ENCODE peak calls at places on chromosome 10, in six cellular contexts. One of them, this sample, is unnamed. For H3K4me1 and H3K27me3, the result is how much of the 10 kb centered on the place peaks cover.

GRCh38 chr10:78454123-78454645 is 420.5 kb downstream of the RPS24 start:
- DNase-seq in left ventricle myocardium inferior: no peak
- DNase-seq in tibial artery: no peak
- DNase-seq in Peyer's patch: no peak
- DNase-seq in colonic mucosa: no peak
- DNase-seq in thyroid gland: no peak
- DNase-seq in this sample: no peak

GRCh38 chr10:119111968-119112515 is 8.1 kb downstream of the DENND10 start:
- DNase-seq in left ventricle myocardium inferior: no peak
- DNase-seq in tibial artery: no peak
- DNase-seq in Peyer's patch: no peak
- DNase-seq in colonic mucosa: no peak
- DNase-seq in thyroid gland: no peak
- DNase-seq in this sample: peak

GRCh38 chr10:108362306-108362705 is 1197.8 kb upstream of the SORCS1 start:
- DNase-seq in left ventricle myocardium inferior: no peak
- DNase-seq in tibial artery: no peak
- DNase-seq in Peyer's patch: no peak
- DNase-seq in colonic mucosa: no peak
- DNase-seq in thyroid gland: no peak
- DNase-seq in this sample: no peak

GRCh38 chr10:86500846-86501245 is 20.7 kb downstream of the WAPL start:
- DNase-seq in left ventricle myocardium inferior: no peak
- DNase-seq in tibial artery: no peak
- DNase-seq in Peyer's patch: no peak
- DNase-seq in colonic mucosa: no peak
- DNase-seq in thyroid gland: no peak
- DNase-seq in this sample: peak

GRCh38 chr10:57015595-57016303 is 654.7 kb upstream of the ZWINT start:
- DNase-seq in left ventricle myocardium inferior: no peak
- DNase-seq in tibial artery: no peak
- DNase-seq in Peyer's patch: no peak
- DNase-seq in colonic mucosa: no peak
- DNase-seq in thyroid gland: peak
- DNase-seq in this sample: no peak

GRCh38 chr10:37263304-37263703 is 137.9 kb downstream of the ANKRD30A start:
- DNase-seq in left ventricle myocardium inferior: no peak
- DNase-seq in tibial artery: no peak
- DNase-seq in Peyer's patch: no peak
- DNase-seq in colonic mucosa: no peak
- DNase-seq in thyroid gland: no peak
- DNase-seq in this sample: no peak

GRCh38 chr10:90859321-90859751 is 1.5 kb upstream of the HTR7 start:
- DNase-seq in left ventricle myocardium inferior: no peak
- DNase-seq in tibial artery: no peak
- DNase-seq in Peyer's patch: no peak
- DNase-seq in colonic mucosa: no peak
- DNase-seq in thyroid gland: no peak
- DNase-seq in this sample: peak

GRCh38 chr10:69721690-69722310 is 79.9 kb upstream of the COL13A1 start:
- DNase-seq in left ventricle myocardium inferior: peak
- DNase-seq in tibial artery: no peak
- DNase-seq in Peyer's patch: no peak
- DNase-seq in colonic mucosa: no peak
- DNase-seq in thyroid gland: peak
- DNase-seq in this sample: no peak

GRCh38 chr10:71767420-71768035 is 5.8 kb downstream of the VSIR start:
- DNase-seq in left ventricle myocardium inferior: peak
- DNase-seq in tibial artery: no peak
- DNase-seq in Peyer's patch: peak
- DNase-seq in colonic mucosa: peak
- DNase-seq in thyroid gland: no peak
- DNase-seq in this sample: peak

GRCh38 chr10:96857613-96858012 is 25.5 kb downstream of the LCOR start:
- DNase-seq in left ventricle myocardium inferior: no peak
- DNase-seq in tibial artery: no peak
- DNase-seq in Peyer's patch: no peak
- DNase-seq in colonic mucosa: no peak
- DNase-seq in thyroid gland: no peak
- DNase-seq in this sample: peak

GRCh38 chr10:4111593-4111992 is 326.6 kb upstream of the KLF6 start:
- DNase-seq in left ventricle myocardium inferior: no peak
- DNase-seq in tibial artery: no peak
- DNase-seq in Peyer's patch: no peak
- DNase-seq in colonic mucosa: no peak
- DNase-seq in thyroid gland: no peak
- DNase-seq in this sample: peak

GRCh38 chr10:64113796-64114195 is 592.6 kb downstream of the REEP3 start:
- DNase-seq in left ventricle myocardium inferior: no peak
- DNase-seq in tibial artery: no peak
- DNase-seq in Peyer's patch: no peak
- DNase-seq in colonic mucosa: no peak
- DNase-seq in thyroid gland: no peak
- DNase-seq in this sample: no peak

GRCh38 chr10:103921750-103922195 is 3.8 kb upstream of the STN1 start:
- DNase-seq in left ventricle myocardium inferior: no peak
- DNase-seq in tibial artery: no peak
- DNase-seq in Peyer's patch: no peak
- DNase-seq in colonic mucosa: peak
- DNase-seq in thyroid gland: no peak
- DNase-seq in this sample: no peak

GRCh38 chr10:52004342-52004949 is 305.1 kb upstream of the CSTF2T start:
- DNase-seq in left ventricle myocardium inferior: no peak
- DNase-seq in tibial artery: no peak
- DNase-seq in Peyer's patch: no peak
- DNase-seq in colonic mucosa: no peak
- DNase-seq in thyroid gland: no peak
- DNase-seq in this sample: peak

GRCh38 chr10:71880425-71881306 is 29.6 kb upstream of the PSAP start:
- DNase-seq in left ventricle myocardium inferior: peak
- DNase-seq in tibial artery: peak
- DNase-seq in Peyer's patch: no peak
- DNase-seq in colonic mucosa: no peak
- DNase-seq in thyroid gland: peak
- DNase-seq in this sample: no peak

GRCh38 chr10:54758791-54759190 is 42.2 kb downstream of the PCDH15 start:
- DNase-seq in left ventricle myocardium inferior: no peak
- DNase-seq in tibial artery: no peak
- DNase-seq in Peyer's patch: no peak
- DNase-seq in colonic mucosa: no peak
- DNase-seq in thyroid gland: no peak
- DNase-seq in this sample: no peak

GRCh38 chr10:76342996-76343395 is 911.6 kb downstream of the LRMDA start:
- DNase-seq in left ventricle myocardium inferior: no peak
- DNase-seq in tibial artery: no peak
- DNase-seq in Peyer's patch: no peak
- DNase-seq in colonic mucosa: no peak
- DNase-seq in thyroid gland: no peak
- DNase-seq in this sample: no peak

GRCh38 chr10:96618648-96619047 is 31.8 kb upstream of the TM9SF3 start:
- DNase-seq in left ventricle myocardium inferior: peak
- DNase-seq in tibial artery: peak
- DNase-seq in Peyer's patch: no peak
- DNase-seq in colonic mucosa: peak
- DNase-seq in thyroid gland: peak
- DNase-seq in this sample: peak

GRCh38 chr10:49170632-49171325 is 17.4 kb downstream of the TMEM273 start:
- DNase-seq in left ventricle myocardium inferior: no peak
- DNase-seq in tibial artery: no peak
- DNase-seq in Peyer's patch: no peak
- DNase-seq in colonic mucosa: peak
- DNase-seq in thyroid gland: no peak
- DNase-seq in this sample: no peak

GRCh38 chr10:73888514-73888913 is 14.2 kb upstream of the CAMK2G start:
- DNase-seq in left ventricle myocardium inferior: no peak
- DNase-seq in tibial artery: no peak
- DNase-seq in Peyer's patch: no peak
- DNase-seq in colonic mucosa: no peak
- DNase-seq in thyroid gland: peak
- DNase-seq in this sample: peak

GRCh38 chr10:73886625-73887024 is 12.3 kb upstream of the CAMK2G start:
- DNase-seq in left ventricle myocardium inferior: no peak
- DNase-seq in tibial artery: no peak
- DNase-seq in Peyer's patch: no peak
- DNase-seq in colonic mucosa: no peak
- DNase-seq in thyroid gland: peak
- DNase-seq in this sample: peak

GRCh38 chr10:73887038-73888015 is 13.0 kb upstream of the CAMK2G start:
- DNase-seq in left ventricle myocardium inferior: peak
- DNase-seq in tibial artery: peak
- DNase-seq in Peyer's patch: peak
- DNase-seq in colonic mucosa: peak
- DNase-seq in thyroid gland: peak
- DNase-seq in this sample: peak

GRCh38 chr10:73890261-73890660 is 15.9 kb upstream of the CAMK2G start:
- DNase-seq in left ventricle myocardium inferior: no peak
- DNase-seq in tibial artery: no peak
- DNase-seq in Peyer's patch: no peak
- DNase-seq in colonic mucosa: no peak
- DNase-seq in thyroid gland: no peak
- DNase-seq in this sample: no peak

DNA sequence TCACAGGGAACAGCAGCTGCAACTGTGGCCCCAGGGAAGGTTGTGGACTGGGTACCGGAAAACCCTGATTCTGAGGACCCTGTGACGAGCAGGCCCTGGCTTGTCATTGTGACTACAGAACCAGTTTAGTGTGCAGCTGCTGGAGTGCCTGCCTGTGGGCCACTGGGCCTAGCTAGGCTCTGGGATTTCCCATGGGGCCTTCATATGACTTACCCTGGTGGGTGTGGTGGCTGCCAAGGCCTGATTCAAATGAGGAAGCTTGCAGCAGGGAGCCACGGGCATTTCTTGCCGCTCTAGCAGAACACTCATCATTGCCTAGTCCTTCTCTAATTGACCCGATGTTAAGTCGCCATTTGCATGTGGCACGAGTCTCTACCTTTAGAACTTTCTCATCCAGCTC is 14.7 kb upstream of the CAMK2G start:
- DNase-seq in left ventricle myocardium inferior: peak
- DNase-seq in tibial artery: peak
- DNase-seq in Peyer's patch: no peak
- DNase-seq in colonic mucosa: peak
- DNase-seq in thyroid gland: peak
- DNase-seq in this sample: peak
- H3K4me1 ChIP-seq in left ventricle myocardium inferior: under half
- H3K4me1 ChIP-seq in tibial artery: under half
- H3K4me1 ChIP-seq in Peyer's patch: under half
- H3K4me1 ChIP-seq in colonic mucosa: under half
- H3K4me1 ChIP-seq in thyroid gland: under half
- H3K4me1 ChIP-seq in this sample: half or more

GRCh38 chr10:12333382-12334185 is 15.8 kb upstream of the CAMK1D start:
- DNase-seq in left ventricle myocardium inferior: peak
- DNase-seq in tibial artery: peak
- DNase-seq in Peyer's patch: no peak
- DNase-seq in colonic mucosa: peak
- DNase-seq in thyroid gland: peak
- DNase-seq in this sample: peak
- H3K4me3 ChIP-seq in left ventricle myocardium inferior: peak
- H3K4me3 ChIP-seq in tibial artery: peak
- H3K4me3 ChIP-seq in Peyer's patch: no peak
- H3K4me3 ChIP-seq in colonic mucosa: no peak
- H3K4me3 ChIP-seq in thyroid gland: no peak
- H3K4me3 ChIP-seq in this sample: peak

GRCh38 chr10:23195846-23196200 is 3.7 kb downstream of the PTF1A start:
- DNase-seq in left ventricle myocardium inferior: no peak
- DNase-seq in tibial artery: no peak
- DNase-seq in Peyer's patch: no peak
- DNase-seq in colonic mucosa: no peak
- DNase-seq in thyroid gland: no peak
- DNase-seq in this sample: no peak

GRCh38 chr10:23196915-23197314 is 4.8 kb downstream of the PTF1A start:
- DNase-seq in left ventricle myocardium inferior: no peak
- DNase-seq in tibial artery: no peak
- DNase-seq in Peyer's patch: no peak
- DNase-seq in colonic mucosa: no peak
- DNase-seq in thyroid gland: no peak
- DNase-seq in this sample: no peak

GRCh38 chr10:23194966-23195845 is 3.1 kb downstream of the PTF1A start:
- DNase-seq in left ventricle myocardium inferior: no peak
- DNase-seq in tibial artery: no peak
- DNase-seq in Peyer's patch: no peak
- DNase-seq in colonic mucosa: no peak
- DNase-seq in thyroid gland: no peak
- DNase-seq in this sample: no peak

GRCh38 chr10:23197416-23197861 is 5.3 kb downstream of the PTF1A start:
- DNase-seq in left ventricle myocardium inferior: no peak
- DNase-seq in tibial artery: no peak
- DNase-seq in Peyer's patch: no peak
- DNase-seq in colonic mucosa: no peak
- DNase-seq in thyroid gland: no peak
- DNase-seq in this sample: no peak

DNA sequence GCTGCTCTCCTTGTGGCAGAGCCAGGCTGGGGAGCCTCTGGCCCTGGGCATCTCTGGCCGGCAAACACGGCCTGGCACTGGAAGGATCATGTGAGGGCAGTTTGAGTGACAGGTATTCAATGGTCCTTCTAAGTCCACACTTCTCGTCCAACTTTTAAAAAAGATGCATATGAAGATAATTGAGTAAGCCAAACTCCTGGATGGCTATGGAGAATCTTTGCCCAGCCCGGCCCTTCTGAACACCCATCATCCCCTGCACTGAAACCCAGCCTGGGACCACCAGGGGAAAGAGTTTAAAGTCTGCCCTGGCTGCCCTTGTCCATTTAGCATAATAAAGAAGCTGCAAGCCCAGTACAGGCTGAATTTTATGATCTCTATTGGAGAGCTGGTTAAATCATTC is 4.1 kb downstream of the PTF1A start:
- DNase-seq in left ventricle myocardium inferior: no peak
- DNase-seq in tibial artery: no peak
- DNase-seq in Peyer's patch: no peak
- DNase-seq in colonic mucosa: no peak
- DNase-seq in thyroid gland: no peak
- DNase-seq in this sample: no peak
- H3K27me3 ChIP-seq in left ventricle myocardium inferior: half or more
- H3K27me3 ChIP-seq in tibial artery: half or more
- H3K27me3 ChIP-seq in Peyer's patch: under half
- H3K27me3 ChIP-seq in colonic mucosa: half or more
- H3K27me3 ChIP-seq in thyroid gland: under half
- H3K27me3 ChIP-seq in this sample: half or more

DNA sequence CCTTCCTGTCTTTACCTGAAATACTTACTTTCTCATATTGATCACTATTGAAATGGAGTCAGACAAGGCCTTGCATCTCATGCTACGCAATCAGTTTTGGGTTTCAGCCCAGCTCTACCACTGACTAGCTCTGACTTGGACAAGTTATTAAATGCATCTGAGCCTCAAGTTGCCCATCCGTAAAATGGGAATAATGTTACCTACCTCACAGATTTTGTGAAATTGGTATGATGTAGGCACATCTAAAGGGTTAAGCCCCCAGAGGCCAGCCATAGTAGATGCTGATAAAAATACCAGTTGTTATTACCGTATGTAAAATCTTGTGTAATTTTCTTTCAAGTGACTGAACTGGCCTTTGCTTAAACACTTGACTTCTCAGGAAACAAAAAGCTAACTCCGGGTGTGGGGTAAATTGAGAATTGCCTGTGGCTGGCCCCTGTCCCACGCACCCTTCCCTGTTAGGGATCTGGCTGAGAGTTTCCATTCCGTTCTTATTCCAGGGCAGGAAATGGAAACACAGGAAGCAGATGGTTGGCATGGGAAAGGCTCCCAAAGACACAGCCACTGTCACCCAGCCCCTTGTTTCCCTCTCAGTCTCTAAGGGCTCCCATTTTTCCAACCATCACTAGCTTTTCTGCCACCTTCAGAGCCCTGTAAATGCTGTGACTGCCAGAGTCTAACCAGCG is 7.6 kb downstream of the DUSP5 start:
- DNase-seq in left ventricle myocardium inferior: no peak
- DNase-seq in tibial artery: no peak
- DNase-seq in Peyer's patch: no peak
- DNase-seq in colonic mucosa: no peak
- DNase-seq in thyroid gland: no peak
- DNase-seq in this sample: no peak
- H3K4me1 ChIP-seq in left ventricle myocardium inferior: half or more
- H3K4me1 ChIP-seq in tibial artery: under half
- H3K4me1 ChIP-seq in Peyer's patch: under half
- H3K4me1 ChIP-seq in colonic mucosa: under half
- H3K4me1 ChIP-seq in thyroid gland: under half
- H3K4me1 ChIP-seq in this sample: half or more